ENCODE peak calls at places on chromosomes 4 and X, in six cellular contexts. One of them, this sample, is unnamed.

GRCh38 chr4:169099775-169100180 is 89.7 kb upstream of the CBR4 start:
- DNase-seq in IMR-90: peak
- DNase-seq in NCI-H1092: no peak
- DNase-seq in NCI-H774: no peak
- DNase-seq in NCI-H1048: no peak
- DNase-seq in activated T-helper 1 cell treated with anti-CD3 and anti-CD28 coated beads, Interleukin-12 subunit alpha, Interleukin-12 subunit beta, Interleukin-2, Interleukin-4 antibody, amounts not matched to agents 30 ng/mL and 10 ng/mL and 1 ng/mL, durations not matched to agents 14 hours and 24 hours and 36 hours: no peak
- DNase-seq in this sample: no peak

GRCh38 chr4:137949746-137950145 is 292.4 kb downstream of the SLC7A11 start:
- DNase-seq in IMR-90: peak
- DNase-seq in NCI-H1092: no peak
- DNase-seq in NCI-H774: no peak
- DNase-seq in NCI-H1048: no peak
- DNase-seq in activated T-helper 1 cell treated with anti-CD3 and anti-CD28 coated beads, Interleukin-12 subunit alpha, Interleukin-12 subunit beta, Interleukin-2, Interleukin-4 antibody, amounts not matched to agents 30 ng/mL and 10 ng/mL and 1 ng/mL, durations not matched to agents 14 hours and 24 hours and 36 hours: no peak
- DNase-seq in this sample: no peak

GRCh38 chr4:186887211-186887785 is 163.6 kb upstream of the FAT1 start:
- DNase-seq in IMR-90: no peak
- DNase-seq in NCI-H1092: no peak
- DNase-seq in NCI-H774: no peak
- DNase-seq in NCI-H1048: peak
- DNase-seq in activated T-helper 1 cell treated with anti-CD3 and anti-CD28 coated beads, Interleukin-12 subunit alpha, Interleukin-12 subunit beta, Interleukin-2, Interleukin-4 antibody, amounts not matched to agents 30 ng/mL and 10 ng/mL and 1 ng/mL, durations not matched to agents 14 hours and 24 hours and 36 hours: no peak
- DNase-seq in this sample: no peak

GRCh38 chr4:189022441-189023035 is 883.3 kb downstream of the TRIML1 start:
- DNase-seq in IMR-90: peak
- DNase-seq in NCI-H1092: no peak
- DNase-seq in NCI-H774: no peak
- DNase-seq in NCI-H1048: no peak
- DNase-seq in activated T-helper 1 cell treated with anti-CD3 and anti-CD28 coated beads, Interleukin-12 subunit alpha, Interleukin-12 subunit beta, Interleukin-2, Interleukin-4 antibody, amounts not matched to agents 30 ng/mL and 10 ng/mL and 1 ng/mL, durations not matched to agents 14 hours and 24 hours and 36 hours: no peak
- DNase-seq in this sample: no peak

GRCh38 chr4:98908703-98909262 is 20.1 kb downstream of the EIF4E start:
- DNase-seq in IMR-90: no peak
- DNase-seq in NCI-H1092: no peak
- DNase-seq in NCI-H774: no peak
- DNase-seq in NCI-H1048: no peak
- DNase-seq in activated T-helper 1 cell treated with anti-CD3 and anti-CD28 coated beads, Interleukin-12 subunit alpha, Interleukin-12 subunit beta, Interleukin-2, Interleukin-4 antibody, amounts not matched to agents 30 ng/mL and 10 ng/mL and 1 ng/mL, durations not matched to agents 14 hours and 24 hours and 36 hours: no peak
- DNase-seq in this sample: no peak

GRCh38 chr4:39044947-39045734 is 12.9 kb upstream of the TMEM156 start:
- DNase-seq in IMR-90: no peak
- DNase-seq in NCI-H1092: no peak
- DNase-seq in NCI-H774: peak
- DNase-seq in NCI-H1048: no peak
- DNase-seq in activated T-helper 1 cell treated with anti-CD3 and anti-CD28 coated beads, Interleukin-12 subunit alpha, Interleukin-12 subunit beta, Interleukin-2, Interleukin-4 antibody, amounts not matched to agents 30 ng/mL and 10 ng/mL and 1 ng/mL, durations not matched to agents 14 hours and 24 hours and 36 hours: no peak
- DNase-seq in this sample: no peak

GRCh38 chr4:26936284-26937065 is 75.8 kb downstream of the STIM2 start:
- DNase-seq in IMR-90: peak
- DNase-seq in NCI-H1092: no peak
- DNase-seq in NCI-H774: no peak
- DNase-seq in NCI-H1048: no peak
- DNase-seq in activated T-helper 1 cell treated with anti-CD3 and anti-CD28 coated beads, Interleukin-12 subunit alpha, Interleukin-12 subunit beta, Interleukin-2, Interleukin-4 antibody, amounts not matched to agents 30 ng/mL and 10 ng/mL and 1 ng/mL, durations not matched to agents 14 hours and 24 hours and 36 hours: no peak
- DNase-seq in this sample: no peak

GRCh38 chrX:142251665-142252064 is 46.6 kb upstream of the MAGEC2 start:
- DNase-seq in IMR-90: no peak
- DNase-seq in NCI-H1092: no peak
- DNase-seq in NCI-H774: no peak
- DNase-seq in NCI-H1048: no peak
- DNase-seq in activated T-helper 1 cell treated with anti-CD3 and anti-CD28 coated beads, Interleukin-12 subunit alpha, Interleukin-12 subunit beta, Interleukin-2, Interleukin-4 antibody, amounts not matched to agents 30 ng/mL and 10 ng/mL and 1 ng/mL, durations not matched to agents 14 hours and 24 hours and 36 hours: no peak
- DNase-seq in this sample: no peak

GRCh38 chr4:41214158-41215146 is at the start of gene APBB2:
- DNase-seq in IMR-90: peak
- DNase-seq in NCI-H1092: peak
- DNase-seq in NCI-H774: peak
- DNase-seq in NCI-H1048: peak
- DNase-seq in activated T-helper 1 cell treated with anti-CD3 and anti-CD28 coated beads, Interleukin-12 subunit alpha, Interleukin-12 subunit beta, Interleukin-2, Interleukin-4 antibody, amounts not matched to agents 30 ng/mL and 10 ng/mL and 1 ng/mL, durations not matched to agents 14 hours and 24 hours and 36 hours: peak
- DNase-seq in this sample: no peak

GRCh38 chrX:115602308-115602707 is 41.3 kb downstream of the PLS3 start:
- DNase-seq in IMR-90: no peak
- DNase-seq in NCI-H1092: no peak
- DNase-seq in NCI-H774: no peak
- DNase-seq in NCI-H1048: no peak
- DNase-seq in activated T-helper 1 cell treated with anti-CD3 and anti-CD28 coated beads, Interleukin-12 subunit alpha, Interleukin-12 subunit beta, Interleukin-2, Interleukin-4 antibody, amounts not matched to agents 30 ng/mL and 10 ng/mL and 1 ng/mL, durations not matched to agents 14 hours and 24 hours and 36 hours: no peak
- DNase-seq in this sample: no peak

GRCh38 chr4:169971456-169972015 is 54.7 kb downstream of the MFAP3L start:
- DNase-seq in IMR-90: no peak
- DNase-seq in NCI-H1092: no peak
- DNase-seq in NCI-H774: no peak
- DNase-seq in NCI-H1048: no peak
- DNase-seq in activated T-helper 1 cell treated with anti-CD3 and anti-CD28 coated beads, Interleukin-12 subunit alpha, Interleukin-12 subunit beta, Interleukin-2, Interleukin-4 antibody, amounts not matched to agents 30 ng/mL and 10 ng/mL and 1 ng/mL, durations not matched to agents 14 hours and 24 hours and 36 hours: no peak
- DNase-seq in this sample: no peak

GRCh38 chr4:102404551-102404969 is 59.3 kb upstream of the SLC39A8 start:
- DNase-seq in IMR-90: no peak
- DNase-seq in NCI-H1092: no peak
- DNase-seq in NCI-H774: no peak
- DNase-seq in NCI-H1048: no peak
- DNase-seq in activated T-helper 1 cell treated with anti-CD3 and anti-CD28 coated beads, Interleukin-12 subunit alpha, Interleukin-12 subunit beta, Interleukin-2, Interleukin-4 antibody, amounts not matched to agents 30 ng/mL and 10 ng/mL and 1 ng/mL, durations not matched to agents 14 hours and 24 hours and 36 hours: no peak
- DNase-seq in this sample: no peak

GRCh38 chr4:168098257-168098717 is 6.0 kb downstream of the ANXA10 start:
- DNase-seq in IMR-90: peak
- DNase-seq in NCI-H1092: no peak
- DNase-seq in NCI-H774: no peak
- DNase-seq in NCI-H1048: no peak
- DNase-seq in activated T-helper 1 cell treated with anti-CD3 and anti-CD28 coated beads, Interleukin-12 subunit alpha, Interleukin-12 subunit beta, Interleukin-2, Interleukin-4 antibody, amounts not matched to agents 30 ng/mL and 10 ng/mL and 1 ng/mL, durations not matched to agents 14 hours and 24 hours and 36 hours: no peak
- DNase-seq in this sample: no peak

GRCh38 chr4:39452860-39453587 is 5.7 kb downstream of the RPL9 start:
- DNase-seq in IMR-90: no peak
- DNase-seq in NCI-H1092: no peak
- DNase-seq in NCI-H774: no peak
- DNase-seq in NCI-H1048: no peak
- DNase-seq in activated T-helper 1 cell treated with anti-CD3 and anti-CD28 coated beads, Interleukin-12 subunit alpha, Interleukin-12 subunit beta, Interleukin-2, Interleukin-4 antibody, amounts not matched to agents 30 ng/mL and 10 ng/mL and 1 ng/mL, durations not matched to agents 14 hours and 24 hours and 36 hours: no peak
- DNase-seq in this sample: no peak

GRCh38 chrX:39398973-39399268 is 597.7 kb downstream of the MID1IP1 start:
- DNase-seq in IMR-90: no peak
- DNase-seq in NCI-H1092: no peak
- DNase-seq in NCI-H774: no peak
- DNase-seq in NCI-H1048: no peak
- DNase-seq in activated T-helper 1 cell treated with anti-CD3 and anti-CD28 coated beads, Interleukin-12 subunit alpha, Interleukin-12 subunit beta, Interleukin-2, Interleukin-4 antibody, amounts not matched to agents 30 ng/mL and 10 ng/mL and 1 ng/mL, durations not matched to agents 14 hours and 24 hours and 36 hours: no peak
- DNase-seq in this sample: no peak

GRCh38 chrX:2220829-2221567 is 279.8 kb downstream of the DHRSX start:
- DNase-seq in IMR-90: no peak
- DNase-seq in NCI-H1092: no peak
- DNase-seq in NCI-H774: no peak
- DNase-seq in NCI-H1048: no peak
- DNase-seq in activated T-helper 1 cell treated with anti-CD3 and anti-CD28 coated beads, Interleukin-12 subunit alpha, Interleukin-12 subunit beta, Interleukin-2, Interleukin-4 antibody, amounts not matched to agents 30 ng/mL and 10 ng/mL and 1 ng/mL, durations not matched to agents 14 hours and 24 hours and 36 hours: no peak
- DNase-seq in this sample: no peak

GRCh38 chrX:48890934-48891401 is 6.6 kb downstream of the TIMM17B start:
- DNase-seq in IMR-90: no peak
- DNase-seq in NCI-H1092: no peak
- DNase-seq in NCI-H774: no peak
- DNase-seq in NCI-H1048: no peak
- DNase-seq in activated T-helper 1 cell treated with anti-CD3 and anti-CD28 coated beads, Interleukin-12 subunit alpha, Interleukin-12 subunit beta, Interleukin-2, Interleukin-4 antibody, amounts not matched to agents 30 ng/mL and 10 ng/mL and 1 ng/mL, durations not matched to agents 14 hours and 24 hours and 36 hours: no peak
- DNase-seq in this sample: no peak

GRCh38 chrX:1876041-1876440 is 261.2 kb downstream of the ASMT start:
- DNase-seq in IMR-90: no peak
- DNase-seq in NCI-H1092: no peak
- DNase-seq in NCI-H774: no peak
- DNase-seq in NCI-H1048: no peak
- DNase-seq in activated T-helper 1 cell treated with anti-CD3 and anti-CD28 coated beads, Interleukin-12 subunit alpha, Interleukin-12 subunit beta, Interleukin-2, Interleukin-4 antibody, amounts not matched to agents 30 ng/mL and 10 ng/mL and 1 ng/mL, durations not matched to agents 14 hours and 24 hours and 36 hours: no peak
- DNase-seq in this sample: no peak

GRCh38 chrX:67104982-67105757 is 438.7 kb upstream of the AR start:
- DNase-seq in IMR-90: no peak
- DNase-seq in NCI-H1092: no peak
- DNase-seq in NCI-H774: no peak
- DNase-seq in NCI-H1048: no peak
- DNase-seq in activated T-helper 1 cell treated with anti-CD3 and anti-CD28 coated beads, Interleukin-12 subunit alpha, Interleukin-12 subunit beta, Interleukin-2, Interleukin-4 antibody, amounts not matched to agents 30 ng/mL and 10 ng/mL and 1 ng/mL, durations not matched to agents 14 hours and 24 hours and 36 hours: no peak
- DNase-seq in this sample: no peak

GRCh38 chr4:47538516-47538915 is 53.4 kb downstream of the ATP10D start:
- DNase-seq in IMR-90: peak
- DNase-seq in NCI-H1092: no peak
- DNase-seq in NCI-H774: no peak
- DNase-seq in NCI-H1048: no peak
- DNase-seq in activated T-helper 1 cell treated with anti-CD3 and anti-CD28 coated beads, Interleukin-12 subunit alpha, Interleukin-12 subunit beta, Interleukin-2, Interleukin-4 antibody, amounts not matched to agents 30 ng/mL and 10 ng/mL and 1 ng/mL, durations not matched to agents 14 hours and 24 hours and 36 hours: no peak
- DNase-seq in this sample: no peak

GRCh38 chrX:30039768-30040167 is 175.6 kb upstream of the MAGEB2 start:
- DNase-seq in IMR-90: peak
- DNase-seq in NCI-H1092: no peak
- DNase-seq in NCI-H774: no peak
- DNase-seq in NCI-H1048: no peak
- DNase-seq in activated T-helper 1 cell treated with anti-CD3 and anti-CD28 coated beads, Interleukin-12 subunit alpha, Interleukin-12 subunit beta, Interleukin-2, Interleukin-4 antibody, amounts not matched to agents 30 ng/mL and 10 ng/mL and 1 ng/mL, durations not matched to agents 14 hours and 24 hours and 36 hours: no peak
- DNase-seq in this sample: no peak

GRCh38 chr4:109749388-109750082 is 19.7 kb upstream of the PLA2G12A start:
- DNase-seq in IMR-90: no peak
- DNase-seq in NCI-H1092: no peak
- DNase-seq in NCI-H774: no peak
- DNase-seq in NCI-H1048: no peak
- DNase-seq in activated T-helper 1 cell treated with anti-CD3 and anti-CD28 coated beads, Interleukin-12 subunit alpha, Interleukin-12 subunit beta, Interleukin-2, Interleukin-4 antibody, amounts not matched to agents 30 ng/mL and 10 ng/mL and 1 ng/mL, durations not matched to agents 14 hours and 24 hours and 36 hours: no peak
- DNase-seq in this sample: no peak

GRCh38 chr4:76993787-76994641 is 44.5 kb downstream of the SEPTIN11 start:
- DNase-seq in IMR-90: no peak
- DNase-seq in NCI-H1092: peak
- DNase-seq in NCI-H774: no peak
- DNase-seq in NCI-H1048: no peak
- DNase-seq in activated T-helper 1 cell treated with anti-CD3 and anti-CD28 coated beads, Interleukin-12 subunit alpha, Interleukin-12 subunit beta, Interleukin-2, Interleukin-4 antibody, amounts not matched to agents 30 ng/mL and 10 ng/mL and 1 ng/mL, durations not matched to agents 14 hours and 24 hours and 36 hours: peak
- DNase-seq in this sample: peak

GRCh38 chr4:141851246-141851891 is 215.0 kb downstream of the IL15 start:
- DNase-seq in IMR-90: peak
- DNase-seq in NCI-H1092: no peak
- DNase-seq in NCI-H774: no peak
- DNase-seq in NCI-H1048: no peak
- DNase-seq in activated T-helper 1 cell treated with anti-CD3 and anti-CD28 coated beads, Interleukin-12 subunit alpha, Interleukin-12 subunit beta, Interleukin-2, Interleukin-4 antibody, amounts not matched to agents 30 ng/mL and 10 ng/mL and 1 ng/mL, durations not matched to agents 14 hours and 24 hours and 36 hours: no peak
- DNase-seq in this sample: no peak

GRCh38 chr4:48028654-48029053 is 12.1 kb downstream of the NIPAL1 start:
- DNase-seq in IMR-90: no peak
- DNase-seq in NCI-H1092: no peak
- DNase-seq in NCI-H774: no peak
- DNase-seq in NCI-H1048: no peak
- DNase-seq in activated T-helper 1 cell treated with anti-CD3 and anti-CD28 coated beads, Interleukin-12 subunit alpha, Interleukin-12 subunit beta, Interleukin-2, Interleukin-4 antibody, amounts not matched to agents 30 ng/mL and 10 ng/mL and 1 ng/mL, durations not matched to agents 14 hours and 24 hours and 36 hours: no peak
- DNase-seq in this sample: no peak

GRCh38 chr4:36013206-36013605 is 231.1 kb downstream of the ARAP2 start:
- DNase-seq in IMR-90: no peak
- DNase-seq in NCI-H1092: no peak
- DNase-seq in NCI-H774: no peak
- DNase-seq in NCI-H1048: no peak
- DNase-seq in activated T-helper 1 cell treated with anti-CD3 and anti-CD28 coated beads, Interleukin-12 subunit alpha, Interleukin-12 subunit beta, Interleukin-2, Interleukin-4 antibody, amounts not matched to agents 30 ng/mL and 10 ng/mL and 1 ng/mL, durations not matched to agents 14 hours and 24 hours and 36 hours: no peak
- DNase-seq in this sample: no peak

GRCh38 chr4:2193321-2193720 is 48.6 kb downstream of the HAUS3 start:
- DNase-seq in IMR-90: no peak
- DNase-seq in NCI-H1092: no peak
- DNase-seq in NCI-H774: no peak
- DNase-seq in NCI-H1048: no peak
- DNase-seq in activated T-helper 1 cell treated with anti-CD3 and anti-CD28 coated beads, Interleukin-12 subunit alpha, Interleukin-12 subunit beta, Interleukin-2, Interleukin-4 antibody, amounts not matched to agents 30 ng/mL and 10 ng/mL and 1 ng/mL, durations not matched to agents 14 hours and 24 hours and 36 hours: no peak
- DNase-seq in this sample: no peak

GRCh38 chr4:111228874-111229273 is 606.0 kb upstream of the PITX2 start:
- DNase-seq in IMR-90: peak
- DNase-seq in NCI-H1092: no peak
- DNase-seq in NCI-H774: no peak
- DNase-seq in NCI-H1048: no peak
- DNase-seq in activated T-helper 1 cell treated with anti-CD3 and anti-CD28 coated beads, Interleukin-12 subunit alpha, Interleukin-12 subunit beta, Interleukin-2, Interleukin-4 antibody, amounts not matched to agents 30 ng/mL and 10 ng/mL and 1 ng/mL, durations not matched to agents 14 hours and 24 hours and 36 hours: no peak
- DNase-seq in this sample: no peak

GRCh38 chr4:41009411-41009810 is 204.9 kb downstream of the APBB2 start:
- DNase-seq in IMR-90: peak
- DNase-seq in NCI-H1092: no peak
- DNase-seq in NCI-H774: no peak
- DNase-seq in NCI-H1048: no peak
- DNase-seq in activated T-helper 1 cell treated with anti-CD3 and anti-CD28 coated beads, Interleukin-12 subunit alpha, Interleukin-12 subunit beta, Interleukin-2, Interleukin-4 antibody, amounts not matched to agents 30 ng/mL and 10 ng/mL and 1 ng/mL, durations not matched to agents 14 hours and 24 hours and 36 hours: no peak
- DNase-seq in this sample: no peak

GRCh38 chrX:109629310-109629709 is 4.3 kb upstream of the KCNE5 start:
- DNase-seq in IMR-90: no peak
- DNase-seq in NCI-H1092: peak
- DNase-seq in NCI-H774: peak
- DNase-seq in NCI-H1048: no peak
- DNase-seq in activated T-helper 1 cell treated with anti-CD3 and anti-CD28 coated beads, Interleukin-12 subunit alpha, Interleukin-12 subunit beta, Interleukin-2, Interleukin-4 antibody, amounts not matched to agents 30 ng/mL and 10 ng/mL and 1 ng/mL, durations not matched to agents 14 hours and 24 hours and 36 hours: no peak
- DNase-seq in this sample: no peak

GRCh38 chr4:156291317-156291716 is 337.7 kb upstream of the CTSO start:
- DNase-seq in IMR-90: peak
- DNase-seq in NCI-H1092: no peak
- DNase-seq in NCI-H774: no peak
- DNase-seq in NCI-H1048: no peak
- DNase-seq in activated T-helper 1 cell treated with anti-CD3 and anti-CD28 coated beads, Interleukin-12 subunit alpha, Interleukin-12 subunit beta, Interleukin-2, Interleukin-4 antibody, amounts not matched to agents 30 ng/mL and 10 ng/mL and 1 ng/mL, durations not matched to agents 14 hours and 24 hours and 36 hours: no peak
- DNase-seq in this sample: no peak

GRCh38 chr4:124903995-124904722 is 191.6 kb upstream of the ANKRD50 start:
- DNase-seq in IMR-90: peak
- DNase-seq in NCI-H1092: peak
- DNase-seq in NCI-H774: peak
- DNase-seq in NCI-H1048: no peak
- DNase-seq in activated T-helper 1 cell treated with anti-CD3 and anti-CD28 coated beads, Interleukin-12 subunit alpha, Interleukin-12 subunit beta, Interleukin-2, Interleukin-4 antibody, amounts not matched to agents 30 ng/mL and 10 ng/mL and 1 ng/mL, durations not matched to agents 14 hours and 24 hours and 36 hours: no peak
- DNase-seq in this sample: no peak

GRCh38 chr4:113901994-113902787 is 77.3 kb downstream of the ARSJ start:
- DNase-seq in IMR-90: no peak
- DNase-seq in NCI-H1092: no peak
- DNase-seq in NCI-H774: no peak
- DNase-seq in NCI-H1048: no peak
- DNase-seq in activated T-helper 1 cell treated with anti-CD3 and anti-CD28 coated beads, Interleukin-12 subunit alpha, Interleukin-12 subunit beta, Interleukin-2, Interleukin-4 antibody, amounts not matched to agents 30 ng/mL and 10 ng/mL and 1 ng/mL, durations not matched to agents 14 hours and 24 hours and 36 hours: peak
- DNase-seq in this sample: peak

GRCh38 chr4:15400911-15401671 is 26.7 kb upstream of the C1QTNF7 start:
- DNase-seq in IMR-90: peak
- DNase-seq in NCI-H1092: no peak
- DNase-seq in NCI-H774: no peak
- DNase-seq in NCI-H1048: no peak
- DNase-seq in activated T-helper 1 cell treated with anti-CD3 and anti-CD28 coated beads, Interleukin-12 subunit alpha, Interleukin-12 subunit beta, Interleukin-2, Interleukin-4 antibody, amounts not matched to agents 30 ng/mL and 10 ng/mL and 1 ng/mL, durations not matched to agents 14 hours and 24 hours and 36 hours: no peak
- DNase-seq in this sample: peak